ENCODE peak calls at places on chromosomes 12 and 14, in five cellular contexts. E is ovary; S is hepatocyte; H is gastrocnemius medialis; K is CD4-positive, CD25-positive, alpha-beta regulatory T cell. W is an unnamed sample. For H3K4me1 and H3K27me3, the result is how much of the 10 kb centered on the place peaks cover.

GRCh38 chr12:51103977-51104376 is 20.6 kb upstream of the CSRNP2 start:
- DNase-seq in E (no peak), H (no peak), K (no peak), S (no peak), W (no peak)

GRCh38 chr12:43306066-43306465 is 245.9 kb downstream of the ADAMTS20 start:
- DNase-seq in K (no peak), H (no peak), S (peak), E (no peak), W (peak)

GRCh38 chr14:77144412-77145115 is 3.0 kb upstream of the ZDHHC22 start:
- DNase-seq in H (no peak), S (no peak), E (no peak), K (no peak), W (no peak)

GRCh38 chr14:74508292-74508731 is 14.7 kb downstream of the ISCA2 start:
- DNase-seq in E (no peak), H (no peak), K (no peak), S (peak), W (no peak)

GRCh38 chr12:11092128-11092527 is at the start of gene TAS2R43:
- DNase-seq in H (no peak), S (no peak), E (no peak), K (no peak), W (no peak)

GRCh38 chr14:61503167-61503801 is 181.9 kb downstream of the PRKCH start:
- DNase-seq in H (no peak), K (no peak), E (no peak), S (no peak), W (no peak)

GRCh38 chr14:22472935-22473854 is 115.8 kb downstream of the DAD1 start:
- DNase-seq in H (no peak), K (no peak), E (no peak), S (peak), W (no peak)

GRCh38 chr12:107436376-107436775 is 249.2 kb upstream of the PWP1 start:
- DNase-seq in K (no peak), S (peak), H (no peak), E (no peak), W (no peak)

GRCh38 chr14:96037891-96038557 is 1.1 kb upstream of the C14orf132 start:
- DNase-seq in S (no peak), H (no peak), K (no peak), E (no peak), W (peak)

DNA sequence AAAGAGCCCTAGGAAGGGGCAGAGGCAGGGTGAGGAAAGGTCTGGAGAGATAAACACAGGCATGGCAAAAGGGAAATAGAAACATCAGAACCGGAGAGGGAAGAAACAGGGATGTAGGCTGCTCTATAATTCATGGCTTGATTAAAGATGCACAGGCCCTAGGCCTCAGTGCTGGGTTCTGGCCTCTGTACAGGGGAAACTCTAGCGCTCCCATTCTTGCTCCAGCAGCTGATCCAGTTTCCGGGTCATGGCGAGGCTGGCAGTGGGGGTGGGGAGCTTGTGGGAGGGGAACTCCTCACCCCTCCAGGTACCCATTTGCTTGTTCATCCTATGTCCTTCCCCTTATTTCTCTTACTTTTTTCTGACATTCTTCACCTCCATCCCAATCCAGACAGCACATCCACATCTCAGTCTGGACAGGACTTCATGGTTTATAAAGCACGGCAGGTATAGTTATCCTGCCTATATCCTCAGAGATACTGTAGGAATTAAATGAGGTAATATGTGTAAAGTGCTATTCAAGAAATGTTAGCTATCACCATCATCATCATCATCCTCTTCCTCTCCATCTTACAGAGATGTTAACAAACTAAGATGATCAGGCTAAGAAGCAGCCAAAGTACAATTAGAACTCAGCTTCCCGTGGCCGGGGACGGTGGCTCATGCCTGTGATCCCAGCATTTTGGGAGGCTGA is 8.0 kb upstream of the GPR84 start:
- DNase-seq in H (no peak), K (no peak), E (no peak), S (no peak), W (peak)
- H3K4me1 ChIP-seq in H (under half), K (under half), E (under half), S (under half), W (under half)

GRCh38 chr12:49349266-49349665 is 2.6 kb downstream of the DNAJC22 start:
- DNase-seq in K (no peak), E (no peak), S (no peak), H (no peak), W (no peak)
- H3K27me3 ChIP-seq in K (under half), E (under half), S (under half), H (half or more), W (half or more)

DNA sequence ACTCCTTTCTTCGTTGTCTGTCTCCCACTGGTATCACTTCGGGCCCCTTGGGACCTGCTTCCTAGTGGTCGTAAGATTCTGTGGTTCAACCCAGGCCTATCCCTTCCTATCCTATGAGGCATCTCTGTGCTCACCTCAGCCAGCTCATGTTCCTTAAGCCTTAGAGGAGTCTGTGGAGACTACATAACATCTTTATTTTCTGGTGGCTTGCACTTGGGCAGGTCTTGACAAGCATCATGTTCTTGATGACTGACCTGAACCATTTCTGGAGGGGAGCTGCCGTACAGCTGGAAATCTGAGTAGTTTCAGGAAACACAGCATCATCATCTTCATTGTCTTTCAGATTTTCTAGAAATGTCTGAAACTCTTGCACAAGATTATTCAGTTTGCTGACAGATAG is 69.3 kb downstream of the PPFIBP1 start:
- DNase-seq in H (no peak), K (no peak), E (no peak), S (no peak), W (no peak)
- H3K27ac ChIP-seq in H (peak), K (no peak), E (no peak), S (no peak), W (no peak)

GRCh38 chr12:1801285-1801975 is 18.9 kb upstream of the LRTM2 start:
- DNase-seq in E (no peak), K (no peak), H (no peak), S (no peak), W (no peak)

GRCh38 chr12:1799068-1799881 is 21.1 kb upstream of the LRTM2 start:
- DNase-seq in S (no peak), K (no peak), H (no peak), E (no peak), W (peak)

GRCh38 chr12:1800646-1801284 is 19.6 kb upstream of the LRTM2 start:
- DNase-seq in H (no peak), E (no peak), S (no peak), K (no peak), W (no peak)

GRCh38 chr12:1798734-1799067 is 21.7 kb upstream of the LRTM2 start:
- DNase-seq in E (no peak), S (no peak), H (no peak), K (no peak), W (no peak)

GRCh38 chr12:1799882-1800645 is 20.3 kb upstream of the LRTM2 start:
- DNase-seq in H (no peak), S (no peak), K (no peak), E (no peak), W (no peak)
- H3K4me1 ChIP-seq in H (under half), S (under half), K (under half), E (under half), W (under half)

GRCh38 chr12:85278598-85279448 is 1.2 kb upstream of the ALX1 start:
- DNase-seq in E (no peak), K (no peak), S (no peak), H (no peak), W (peak)

GRCh38 chr12:85275359-85275758 is 4.7 kb upstream of the ALX1 start:
- DNase-seq in K (no peak), S (peak), H (no peak), E (no peak), W (no peak)

GRCh38 chr12:85274076-85274415 is 6.0 kb upstream of the ALX1 start:
- DNase-seq in K (no peak), E (no peak), S (no peak), H (no peak), W (no peak)

GRCh38 chr12:85277900-85278597 is 2.0 kb upstream of the ALX1 start:
- DNase-seq in K (no peak), H (no peak), E (no peak), S (no peak), W (no peak)

DNA sequence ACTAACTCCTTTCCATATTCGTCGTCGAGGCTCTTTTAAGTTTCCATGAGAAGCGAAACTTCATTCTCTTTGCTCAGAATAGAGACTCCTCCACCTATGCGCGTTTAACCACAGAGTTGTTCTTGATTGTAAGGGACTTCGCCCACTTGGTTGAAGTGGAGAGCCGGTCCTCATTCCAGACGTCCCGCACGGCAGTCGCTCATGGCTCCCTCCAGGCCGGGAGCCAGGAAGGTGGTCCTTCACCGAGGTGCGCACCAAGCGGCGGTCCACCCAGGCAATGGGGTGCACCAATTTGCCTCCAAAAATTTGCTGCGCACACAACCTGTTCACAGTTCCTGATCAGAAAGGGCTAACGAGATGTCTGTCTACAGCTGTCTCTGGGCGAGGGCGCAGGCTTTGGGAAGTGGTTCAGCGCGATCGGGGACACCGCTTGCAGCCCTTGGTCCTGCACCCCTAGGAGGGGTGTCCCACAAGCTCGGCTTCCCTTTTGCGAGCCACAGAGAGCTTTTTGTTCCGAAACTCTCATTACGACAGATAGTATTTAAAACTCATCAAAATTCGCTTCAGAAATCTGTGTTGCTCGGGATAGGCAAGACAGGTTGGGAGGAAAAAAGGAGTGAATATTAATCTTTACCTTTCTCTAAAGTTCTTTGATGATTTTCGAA is 6.5 kb upstream of the ALX1 start:
- DNase-seq in E (no peak), K (no peak), H (no peak), S (peak), W (peak)
- H3K27me3 ChIP-seq in E (under half), K (under half), H (under half), S (under half), W (under half)

GRCh38 chr12:20798561-20798960 is 11.9 kb upstream of the SLCO1B3 start:
- DNase-seq in E (no peak), S (peak), K (no peak), H (no peak), W (no peak)
- H3K27ac ChIP-seq in E (no peak), S (no peak), K (no peak), H (no peak), W (no peak)

GRCh38 chr12:65668981-65669695 is 155.1 kb upstream of the HMGA2 start:
- DNase-seq in E (no peak), K (no peak), S (no peak), H (no peak), W (no peak)

GRCh38 chr12:65666876-65667275 is 157.4 kb upstream of the HMGA2 start:
- DNase-seq in S (no peak), E (no peak), H (no peak), K (no peak), W (no peak)

GRCh38 chr12:65665817-65666216 is 158.5 kb upstream of the HMGA2 start:
- DNase-seq in S (no peak), E (no peak), K (no peak), H (no peak), W (no peak)

GRCh38 chr12:65670775-65671174 is 153.5 kb upstream of the HMGA2 start:
- DNase-seq in E (no peak), S (no peak), K (no peak), H (no peak), W (no peak)

DNA sequence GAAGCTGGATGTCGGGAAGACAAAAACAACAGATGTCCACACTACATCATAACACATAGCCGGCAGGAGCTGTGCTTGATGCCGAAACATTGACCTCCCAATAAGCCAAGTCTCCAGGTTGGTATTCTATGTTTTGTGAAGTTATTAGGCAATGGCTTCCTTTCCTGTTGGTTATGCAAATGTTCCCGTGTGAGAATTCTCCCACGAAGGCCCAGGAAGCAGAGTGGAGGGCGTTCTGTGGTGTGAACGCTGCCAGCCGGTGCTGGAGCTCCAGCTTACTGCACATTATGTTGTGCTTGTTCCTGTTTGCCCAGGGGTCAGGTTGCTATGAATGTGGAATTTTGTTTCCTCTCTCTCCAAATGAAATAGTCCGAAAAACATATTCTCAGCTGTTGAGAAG is 156.4 kb upstream of the HMGA2 start:
- DNase-seq in E (no peak), S (no peak), H (no peak), K (no peak), W (no peak)
- H3K4me1 ChIP-seq in E (under half), S (under half), H (under half), K (under half), W (under half)

GRCh38 chr14:90585106-90585505 is 188.3 kb downstream of the CALM1 start:
- DNase-seq in K (no peak), H (no peak), S (no peak), E (no peak), W (no peak)

GRCh38 chr14:90581745-90582144 is 184.9 kb downstream of the CALM1 start:
- DNase-seq in K (no peak), H (no peak), E (no peak), S (no peak), W (no peak)

GRCh38 chr14:90582166-90582565 is 185.3 kb downstream of the CALM1 start:
- DNase-seq in H (no peak), S (no peak), K (no peak), E (no peak), W (no peak)

GRCh38 chr14:90583427-90583826 is 186.6 kb downstream of the CALM1 start:
- DNase-seq in E (no peak), K (no peak), S (no peak), H (no peak), W (no peak)

GRCh38 chr14:90583916-90584605 is 187.2 kb downstream of the CALM1 start:
- DNase-seq in S (no peak), H (no peak), K (no peak), E (no peak), W (no peak)
- H3K27me3 ChIP-seq in S (under half), H (under half), K (under half), E (under half), W (under half)